ENCODE peak calls at places on chromosomes 16 and 17, in seven cellular contexts. R is HL-60, M is spleen, L is sigmoid colon, O is GM23338, E is GM12878, Q is stomach. J is an unnamed sample.

GRCh38 chr16:83995756-83996155 is 27.7 kb downstream of the NECAB2 start:
- DNase-seq in R (no peak), M (no peak), L (no peak), O (peak; percentile 88), E (no peak), Q (peak; percentile 57), J (no peak)

GRCh38 chr16:49696414-49697101 is 159.4 kb downstream of the ZNF423 start:
- DNase-seq in R (no peak), M (no peak), L (no peak), O (peak; percentile 77), E (no peak), Q (no peak), J (no peak)

GRCh38 chr17:77118251-77118928 is 22.4 kb upstream of the SEC14L1 start:
- DNase-seq in R (no peak), M (no peak), L (no peak), O (no peak), E (no peak), Q (no peak), J (no peak)

GRCh38 chr17:12627177-12627629 is 38.5 kb upstream of the MYOCD start:
- DNase-seq in R (no peak), M (no peak), L (peak; percentile 75), O (no peak), E (no peak), Q (peak; percentile 45), J (no peak)

GRCh38 chr17:79925242-79925957 is 86.2 kb upstream of the CBX4 start:
- DNase-seq in R (no peak), M (peak; percentile 83), L (no peak), O (peak; percentile 45), E (no peak), Q (peak; percentile 91), J (no peak)

GRCh38 chr16:30003670-30004423 is 7.0 kb downstream of the DOC2A start:
- DNase-seq in R (no peak), M (peak; percentile 58), L (no peak), O (no peak), E (no peak), Q (no peak), J (no peak)

GRCh38 chr16:63689068-63689467 is 1432.8 kb downstream of the CDH11 start:
- DNase-seq in R (no peak), M (no peak), L (no peak), O (no peak), E (no peak), Q (no peak), J (no peak)

GRCh38 chr16:76583995-76584394 is 306.8 kb downstream of the CNTNAP4 start:
- DNase-seq in R (no peak), M (no peak), L (no peak), O (no peak), E (no peak), Q (no peak), J (no peak)

GRCh38 chr16:78577597-78577996 is 478.1 kb downstream of the WWOX start:
- DNase-seq in R (no peak), M (no peak), L (no peak), O (no peak), E (no peak), Q (no peak), J (no peak)

GRCh38 chr17:62855136-62855535 is 47.0 kb upstream of the MARCHF10 start:
- DNase-seq in R (no peak), M (no peak), L (no peak), O (no peak), E (no peak), Q (no peak), J (no peak)

GRCh38 chr17:206941-207560 is 25.6 kb upstream of the DOC2B start:
- DNase-seq in R (no peak), M (peak; percentile 45), L (peak; percentile 55), O (no peak), E (no peak), Q (no peak), J (no peak)

GRCh38 chr16:4370151-4370550 is 1.5 kb upstream of the VASN start:
- DNase-seq in R (no peak), M (peak; percentile 50), L (no peak), O (no peak), E (no peak), Q (no peak), J (no peak)

GRCh38 chr17:12406623-12407228 is 259.0 kb upstream of the MYOCD start:
- DNase-seq in R (no peak), M (no peak), L (no peak), O (no peak), E (no peak), Q (no peak), J (peak; percentile 80)

GRCh38 chr16:86442703-86443102 is 67.6 kb upstream of the FOXF1 start:
- DNase-seq in R (no peak), M (no peak), L (peak; percentile 83), O (no peak), E (no peak), Q (no peak), J (no peak)

GRCh38 chr16:47826070-47826469 is 329.7 kb downstream of the ABCC12 start:
- DNase-seq in R (no peak), M (no peak), L (no peak), O (no peak), E (no peak), Q (no peak), J (no peak)

GRCh38 chr16:4117250-4117578 is 972 bp upstream of the ADCY9 start:
- DNase-seq in R (no peak), M (peak; percentile 71), L (no peak), O (no peak), E (no peak), Q (no peak), J (no peak)

GRCh38 chr17:18059283-18059682 is 20.1 kb downstream of the GID4 start:
- DNase-seq in R (no peak), M (no peak), L (no peak), O (no peak), E (no peak), Q (no peak), J (no peak)

DNA sequence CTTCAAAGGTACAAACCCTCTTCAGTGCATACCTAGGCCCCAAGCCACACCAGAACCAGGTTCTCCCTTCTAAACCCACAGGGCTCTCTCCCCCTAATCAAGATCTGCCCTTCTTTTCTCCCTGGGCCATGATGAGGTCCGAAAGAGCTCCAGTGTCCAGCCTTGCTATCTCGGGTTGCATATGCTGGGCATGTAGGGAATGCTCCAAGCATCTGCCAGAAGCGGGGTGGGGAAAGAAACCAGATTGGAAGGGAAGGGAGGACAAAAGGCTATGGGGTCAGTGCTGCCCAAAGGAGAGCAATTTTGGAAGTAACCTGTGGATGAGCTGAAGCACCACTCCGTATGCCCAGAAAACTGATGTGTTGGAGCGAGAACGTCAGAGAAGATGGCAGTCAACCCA is 2.3 kb downstream of the CTDNEP1 start:
- DNase-seq in R (no peak), M (no peak), L (no peak), O (no peak), E (no peak), Q (no peak), J (no peak)
- H3K4me3 ChIP-seq in R (peak overlapping the region; percentile 65), M (peak overlapping the region; percentile 97), L (no peak overlapping the region), O (no peak overlapping the region), E (peak overlapping the region; percentile 90), Q (no peak overlapping the region), J (peak overlapping the region; percentile 95)

GRCh38 chr16:51556694-51557327 is 405.7 kb upstream of the SALL1 start:
- DNase-seq in R (no peak), M (no peak), L (peak; percentile 75), O (no peak), E (no peak), Q (no peak), J (peak; percentile 90)
- TF ChIP-seq POLR2AphosphoS5 in R (no peak), M (no peak), L (no peak), O (no peak), E (no peak), Q (no peak), J (no peak)

GRCh38 chr17:44220211-44221071 is 966 bp upstream of the UBTF start:
- DNase-seq in R (no peak), M (peak; percentile 92), L (peak; percentile 77), O (peak; percentile 61), E (no peak), Q (peak; percentile 52), J (no peak)

GRCh38 chr17:44223574-44224046 is 4.1 kb upstream of the UBTF start:
- DNase-seq in R (no peak), M (no peak), L (no peak), O (no peak), E (no peak), Q (no peak), J (no peak)

GRCh38 chr17:44222112-44222869 is 2.8 kb upstream of the UBTF start:
- DNase-seq in R (no peak), M (peak; percentile 92), L (peak; percentile 95), O (peak; percentile 86), E (no peak), Q (peak; percentile 76), J (peak; percentile 96)

GRCh38 chr17:44221072-44221861 is 1.8 kb upstream of the UBTF start:
- DNase-seq in R (no peak), M (peak; percentile 93), L (peak; percentile 90), O (peak; percentile 90), E (no peak), Q (peak; percentile 82), J (peak; percentile 95)

DNA sequence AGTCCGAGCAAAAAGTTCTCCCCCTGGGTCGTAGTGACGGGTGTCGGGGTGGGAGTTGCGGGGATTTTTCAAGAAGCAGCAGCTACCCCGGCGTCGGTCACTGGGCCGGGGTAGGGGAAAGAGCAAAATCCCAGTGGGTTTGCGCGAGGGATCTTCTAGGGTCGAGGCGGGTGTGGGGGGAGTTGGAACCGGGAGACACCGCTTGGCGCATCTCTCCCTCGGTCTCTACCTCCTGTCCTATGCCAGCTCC is 2.3 kb upstream of the UBTF start:
- DNase-seq in R (no peak), M (no peak), L (no peak), O (no peak), E (no peak), Q (no peak), J (peak; percentile 93)
- H3K4me3 ChIP-seq in R (peak overlapping the region; percentile 60), M (peak overlapping the region; percentile 96), L (peak overlapping the region; percentile 93), O (peak overlapping the region; percentile 96), E (peak overlapping the region; percentile 98), Q (peak overlapping the region; percentile 99), J (peak overlapping the region; percentile 92)

GRCh38 chr16:85237817-85238216 is 125.5 kb upstream of the CIBAR2 start:
- DNase-seq in R (no peak), M (no peak), L (no peak), O (no peak), E (no peak), Q (no peak), J (no peak)

GRCh38 chr16:85239871-85240270 is 127.6 kb upstream of the CIBAR2 start:
- DNase-seq in R (no peak), M (no peak), L (no peak), O (no peak), E (no peak), Q (no peak), J (no peak)

GRCh38 chr16:85235988-85236831 is 123.9 kb upstream of the CIBAR2 start:
- DNase-seq in R (no peak), M (no peak), L (no peak), O (no peak), E (no peak), Q (peak; percentile 28), J (no peak)

GRCh38 chr16:85239239-85239638 is 127.0 kb upstream of the CIBAR2 start:
- DNase-seq in R (no peak), M (no peak), L (peak; percentile 62), O (no peak), E (no peak), Q (no peak), J (no peak)

DNA sequence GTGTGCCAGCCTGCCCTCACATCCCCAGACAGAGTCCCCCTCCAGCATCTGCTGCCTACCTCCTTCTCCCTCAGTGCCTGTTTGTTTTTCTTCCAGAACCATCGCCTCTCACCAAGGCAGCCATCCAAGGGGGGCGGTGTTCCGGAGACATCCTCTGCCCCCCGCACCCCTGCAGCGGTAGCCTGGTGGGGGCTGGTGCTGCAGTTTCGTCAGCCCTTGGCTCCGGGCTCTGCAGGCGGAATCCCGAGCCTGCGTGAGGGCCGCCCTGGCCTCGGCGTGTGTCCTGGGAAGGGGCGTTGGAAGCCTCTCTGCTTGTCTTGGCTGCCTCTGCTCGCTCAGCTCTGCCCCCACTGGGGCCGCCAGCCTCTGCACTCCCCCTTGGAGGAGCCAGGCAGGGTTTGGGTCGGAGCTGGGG is 126.0 kb upstream of the CIBAR2 start:
- DNase-seq in R (no peak), M (no peak), L (peak; percentile 93), O (peak; percentile 80), E (no peak), Q (peak; percentile 33), J (peak; percentile 93)
- TF ChIP-seq POLR2AphosphoS5 in R (no peak), M (peak; percentile 38), L (peak; percentile 47), O (no peak), E (no peak), Q (peak; percentile 54), J (peak; percentile 83)

J was measured in esophagus muscularis mucosa.